ENCODE peak calls at places on chromosome 11, in four cellular contexts. One of them, this sample, is unnamed.

GRCh38 chr11:111388431-111388830 is 9.4 kb upstream of the POU2AF1 start:
- DNase-seq in stimulated activated CD4-positive, alpha-beta T cell treated with anti-CD3 and anti-CD28 coated beads, TNF-alpha, amount 100 ng/mL, for 4 hours: no peak
- DNase-seq in brain microvascular endothelial cell: no peak
- DNase-seq in HT1080: no peak
- DNase-seq in this sample: no peak

GRCh38 chr11:34182425-34182824 is 77.0 kb downstream of the NAT10 start:
- DNase-seq in stimulated activated CD4-positive, alpha-beta T cell treated with anti-CD3 and anti-CD28 coated beads, TNF-alpha, amount 100 ng/mL, for 4 hours: no peak
- DNase-seq in brain microvascular endothelial cell: no peak
- DNase-seq in HT1080: no peak
- DNase-seq in this sample: no peak

GRCh38 chr11:125062931-125063428 is at the start of gene SLC37A2:
- DNase-seq in stimulated activated CD4-positive, alpha-beta T cell treated with anti-CD3 and anti-CD28 coated beads, TNF-alpha, amount 100 ng/mL, for 4 hours: peak; percentile 9
- DNase-seq in brain microvascular endothelial cell: peak; percentile 27
- DNase-seq in HT1080: peak; percentile 72
- DNase-seq in this sample: peak; percentile 84

GRCh38 chr11:100925935-100926334 is 203.7 kb downstream of the PGR start:
- DNase-seq in stimulated activated CD4-positive, alpha-beta T cell treated with anti-CD3 and anti-CD28 coated beads, TNF-alpha, amount 100 ng/mL, for 4 hours: no peak
- DNase-seq in brain microvascular endothelial cell: peak; percentile 48
- DNase-seq in HT1080: peak; percentile 85
- DNase-seq in this sample: peak; percentile 53

GRCh38 chr11:103926990-103927389 is 109.5 kb upstream of the DDI1 start:
- DNase-seq in stimulated activated CD4-positive, alpha-beta T cell treated with anti-CD3 and anti-CD28 coated beads, TNF-alpha, amount 100 ng/mL, for 4 hours: no peak
- DNase-seq in brain microvascular endothelial cell: no peak
- DNase-seq in HT1080: no peak
- DNase-seq in this sample: no peak

GRCh38 chr11:134571301-134571700 is 159.3 kb upstream of the B3GAT1 start:
- DNase-seq in stimulated activated CD4-positive, alpha-beta T cell treated with anti-CD3 and anti-CD28 coated beads, TNF-alpha, amount 100 ng/mL, for 4 hours: no peak
- DNase-seq in brain microvascular endothelial cell: no peak
- DNase-seq in HT1080: no peak
- DNase-seq in this sample: no peak

GRCh38 chr11:126437731-126438130 is 82.2 kb downstream of the ST3GAL4 start:
- DNase-seq in stimulated activated CD4-positive, alpha-beta T cell treated with anti-CD3 and anti-CD28 coated beads, TNF-alpha, amount 100 ng/mL, for 4 hours: no peak
- DNase-seq in brain microvascular endothelial cell: no peak
- DNase-seq in HT1080: no peak
- DNase-seq in this sample: no peak

GRCh38 chr11:128355558-128355957 is 231.8 kb downstream of the ETS1 start:
- DNase-seq in stimulated activated CD4-positive, alpha-beta T cell treated with anti-CD3 and anti-CD28 coated beads, TNF-alpha, amount 100 ng/mL, for 4 hours: no peak
- DNase-seq in brain microvascular endothelial cell: no peak
- DNase-seq in HT1080: no peak
- DNase-seq in this sample: no peak

GRCh38 chr11:66020212-66020611 is 6.1 kb downstream of the CATSPER1 start:
- DNase-seq in stimulated activated CD4-positive, alpha-beta T cell treated with anti-CD3 and anti-CD28 coated beads, TNF-alpha, amount 100 ng/mL, for 4 hours: no peak
- DNase-seq in brain microvascular endothelial cell: no peak
- DNase-seq in HT1080: no peak
- DNase-seq in this sample: no peak

This sample was measured in Daoy.